ENCODE peak calls at places on chromosomes 4 and X, in seven cellular contexts. E is HCT116, P is upper lobe of left lung, U is HepG2, D is GM12892, J is stomach, Z is SK-N-SH. Y is an unnamed sample.

GRCh38 chr4:109827672-109828071 is at the start of gene RRH:
- DNase-seq in E (no peak), U (no peak), J (no peak), D (no peak), P (no peak), Z (no peak), Y (no peak)

GRCh38 chr4:151894246-151894645 is 133.4 kb upstream of the GATB start:
- DNase-seq in P (no peak), Z (no peak), U (no peak), D (no peak), J (no peak), E (no peak), Y (no peak)

GRCh38 chrX:8868906-8869305 is 67.7 kb upstream of the FAM9A start:
- DNase-seq in Z (no peak), P (no peak), J (no peak), E (no peak), U (no peak), D (no peak), Y (peak; percentile 0)

GRCh38 chr4:108315699-108316098 is 147.0 kb upstream of the LEF1 start:
- DNase-seq in D (no peak), E (no peak), J (no peak), U (no peak), P (no peak), Z (no peak), Y (no peak)

GRCh38 chr4:41815478-41815877 is 67.0 kb upstream of the PHOX2B start:
- DNase-seq in E (no peak), U (no peak), J (no peak), P (no peak), Z (no peak), D (no peak), Y (no peak)

GRCh38 chrX:73863268-73863667 is 300.3 kb downstream of the CHIC1 start:
- DNase-seq in E (no peak), P (no peak), D (no peak), Z (no peak), U (no peak), J (no peak), Y (no peak)

GRCh38 chrX:102723456-102723855 is 2.9 kb downstream of the GPRASP3 start:
- DNase-seq in E (no peak), J (no peak), P (no peak), Z (no peak), U (no peak), D (no peak), Y (no peak)

GRCh38 chrX:149527705-149528104 is 13.1 kb upstream of the EOLA1 start:
- DNase-seq in P (no peak), D (no peak), E (no peak), Z (peak; percentile 27), U (peak; percentile 21), J (no peak), Y (no peak)

GRCh38 chr4:7863911-7864681 is 75.6 kb downstream of the AFAP1 start:
- DNase-seq in Z (no peak), U (peak; percentile 14), J (no peak), D (no peak), E (no peak), P (no peak), Y (no peak)

GRCh38 chr4:5708171-5708828 is at the start of gene EVC2:
- DNase-seq in Z (peak; percentile 58), D (no peak), U (no peak), J (peak; percentile 60), E (no peak), P (peak; percentile 65), Y (no peak)

GRCh38 chrX:104707572-104707971 is 141.6 kb downstream of the IL1RAPL2 start:
- DNase-seq in D (no peak), J (no peak), Z (no peak), U (no peak), P (no peak), E (no peak), Y (no peak)

GRCh38 chrX:45479835-45480422 is 279.3 kb upstream of the DIPK2B start:
- DNase-seq in Z (no peak), U (peak; percentile 63), D (no peak), P (no peak), E (peak; percentile 85), J (no peak), Y (no peak)

GRCh38 chrX:20969565-20969964 is 404.7 kb upstream of the CNKSR2 start:
- DNase-seq in D (no peak), P (no peak), J (no peak), Z (no peak), U (no peak), E (no peak), Y (no peak)

GRCh38 chrX:29671426-29671825 is 543.9 kb upstream of the MAGEB2 start:
- DNase-seq in U (no peak), J (no peak), Z (no peak), D (no peak), E (no peak), P (no peak), Y (no peak)

GRCh38 chrX:147803948-147804347 is 107.8 kb upstream of the FMR1 start:
- DNase-seq in P (no peak), U (peak; percentile 24), D (no peak), J (no peak), Z (peak; percentile 18), E (no peak), Y (no peak)

GRCh38 chrX:9267415-9267814 is 197.4 kb upstream of the TBL1X start:
- DNase-seq in J (no peak), E (no peak), U (peak; percentile 82), Z (no peak), P (no peak), D (no peak), Y (no peak)

GRCh38 chrX:132480581-132481203 is 8.1 kb downstream of the MBNL3 start:
- DNase-seq in U (peak; percentile 82), D (peak; percentile 15), Z (no peak), J (peak; percentile 49), P (peak; percentile 47), E (no peak), Y (peak; percentile 47)

GRCh38 chr4:22764183-22764582 is 71.4 kb downstream of the GBA3 start:
- DNase-seq in D (no peak), Z (no peak), U (no peak), E (no peak), J (no peak), P (no peak), Y (no peak)

GRCh38 chrX:120463241-120463640 is 5.9 kb downstream of the LAMP2 start:
- DNase-seq in Z (no peak), P (peak; percentile 58), E (no peak), J (no peak), D (no peak), U (peak; percentile 6), Y (peak; percentile 65)

GRCh38 chrX:6029014-6029413 is 199.7 kb downstream of the NLGN4X start:
- DNase-seq in E (no peak), Z (no peak), J (no peak), P (no peak), U (no peak), D (no peak), Y (no peak)

GRCh38 chrX:48466696-48467095 is 3.4 kb downstream of the SLC38A5 start:
- DNase-seq in P (no peak), U (no peak), D (no peak), J (no peak), Z (peak; percentile 41), E (no peak), Y (no peak)

GRCh38 chr4:186514271-186514950 is 41.0 kb downstream of the MTNR1A start:
- DNase-seq in P (no peak), E (peak; percentile 16), Z (no peak), D (no peak), U (no peak), J (no peak), Y (no peak)

GRCh38 chr4:133424611-133425010 is 275.5 kb downstream of the PCDH10 start:
- DNase-seq in U (no peak), Z (no peak), J (no peak), P (no peak), D (no peak), E (no peak), Y (no peak)
- TF ChIP-seq POLR2AphosphoS5 in U (no peak), Z (no peak), J (no peak), P (no peak), D (no peak), E (no peak), Y (no peak)

GRCh38 chr4:3010577-3010976 is 47.2 kb downstream of the GRK4 start:
- DNase-seq in U (no peak), P (no peak), J (no peak), D (no peak), E (no peak), Z (no peak), Y (no peak)
- TF ChIP-seq POLR2AphosphoS5 in U (no peak), P (no peak), J (no peak), D (no peak), E (no peak), Z (no peak), Y (no peak)

DNA sequence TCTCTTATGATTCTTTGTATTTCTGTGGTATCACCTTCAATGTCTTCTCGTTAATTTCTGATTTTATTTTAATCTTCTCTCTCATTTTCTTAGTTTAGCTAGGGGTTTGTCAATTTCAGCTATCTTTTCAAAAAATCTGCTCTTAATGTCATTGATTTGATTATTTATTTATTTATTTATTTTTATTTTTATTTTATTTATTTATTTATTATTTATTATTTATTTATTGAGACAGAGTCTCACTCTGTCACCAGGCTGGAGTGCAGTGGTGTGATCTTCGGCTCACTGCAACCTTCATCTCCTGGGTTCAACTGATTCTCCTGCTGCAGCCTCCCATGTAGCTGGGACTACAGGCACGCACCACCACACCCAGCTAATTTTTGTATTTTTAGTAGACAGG is 194.1 kb downstream of the SCFD2 start:
- DNase-seq in Z (no peak), J (no peak), D (no peak), P (no peak), E (no peak), U (no peak), Y (no peak)
- TF ChIP-seq POLR2AphosphoS5 in Z (no peak), J (no peak), D (no peak), P (no peak), E (no peak), U (no peak), Y (no peak)

GRCh38 chr4:121195649-121196048 is 31.5 kb upstream of the TNIP3 start:
- DNase-seq in P (no peak), E (no peak), J (no peak), D (no peak), Z (no peak), U (no peak), Y (no peak)
- TF ChIP-seq POLR2AphosphoS5 in P (no peak), E (no peak), J (no peak), D (no peak), Z (no peak), U (no peak), Y (no peak)

DNA sequence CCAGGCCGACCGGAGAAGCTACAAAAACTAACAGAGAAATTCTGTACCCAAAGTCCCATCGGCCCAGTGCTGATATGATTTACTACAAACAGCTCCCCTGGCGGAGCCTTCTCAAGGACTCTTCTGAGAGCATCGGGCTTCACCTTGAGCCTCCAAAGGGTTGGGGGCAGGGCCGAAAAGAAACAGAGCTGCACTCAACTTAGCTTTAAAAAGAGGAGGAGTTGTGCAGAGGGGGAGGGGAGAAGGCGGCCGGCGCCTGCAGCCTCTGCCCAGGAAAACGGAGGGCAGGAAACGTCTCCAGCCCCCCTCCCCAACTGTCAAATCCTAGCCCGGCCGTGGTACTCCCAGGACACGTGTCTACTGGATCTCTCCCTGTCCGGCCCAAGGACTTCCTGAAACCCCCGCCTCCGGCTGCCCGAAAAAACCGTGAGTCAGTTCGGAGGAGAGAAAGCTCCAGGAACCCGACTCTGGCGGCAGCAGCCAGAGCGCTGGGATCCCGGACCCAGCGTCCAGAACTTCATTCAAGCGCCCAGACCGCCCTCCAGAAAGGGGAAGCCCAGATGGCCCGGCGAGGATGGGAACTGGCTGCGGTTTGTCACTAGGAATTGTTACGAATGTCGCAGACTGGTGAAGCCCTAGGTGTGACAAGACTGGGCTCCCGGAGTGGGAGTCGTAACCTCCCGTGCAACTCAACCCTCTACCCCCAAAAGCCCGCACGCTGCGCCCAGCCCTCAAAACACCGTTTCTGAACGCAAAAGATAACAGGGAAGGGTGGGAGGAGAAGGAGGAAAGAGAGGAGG is 1.0 kb downstream of the ADAMTS3 start:
- DNase-seq in D (peak; percentile 13), U (peak; percentile 3), Z (peak; percentile 69), J (peak; percentile 40), E (no peak), P (peak; percentile 87), Y (no peak)
- TF ChIP-seq POLR2AphosphoS5 in D (no peak), U (no peak), Z (no peak), J (no peak), E (no peak), P (peak; percentile 15), Y (no peak)

Y was measured in SK-N-MC.